ENCODE peak calls at places on chromosomes 2 and 18, in seven cellular contexts. One of them, this sample, is unnamed. For H3K36me3, the result is how much of the 10 kb centered on the place peaks cover.

GRCh38 chr2:12452211-12452610 is 264.5 kb upstream of the TRIB2 start:
- DNase-seq in CD8-positive, alpha-beta memory T cell: no peak
- DNase-seq in neural progenitor cell: no peak
- DNase-seq in right lobe of liver: no peak
- DNase-seq in keratinocyte: no peak
- DNase-seq in HepG2: no peak
- DNase-seq in HCT116: no peak
- DNase-seq in this sample: no peak

GRCh38 chr2:171957061-171957460 is 34.8 kb downstream of the HAT1 start:
- DNase-seq in right lobe of liver: no peak
- DNase-seq in HepG2: peak
- DNase-seq in HCT116: no peak
- DNase-seq in CD8-positive, alpha-beta memory T cell: no peak
- DNase-seq in keratinocyte: no peak
- DNase-seq in neural progenitor cell: peak
- DNase-seq in this sample: no peak

GRCh38 chr2:20666364-20667150 is at the start of gene GDF7:
- DNase-seq in HCT116: no peak
- DNase-seq in neural progenitor cell: peak
- DNase-seq in keratinocyte: no peak
- DNase-seq in HepG2: peak
- DNase-seq in CD8-positive, alpha-beta memory T cell: no peak
- DNase-seq in right lobe of liver: peak
- DNase-seq in this sample: no peak

GRCh38 chr2:131641414-131642206 is 113.9 kb downstream of the CCDC74A start:
- DNase-seq in HCT116: no peak
- DNase-seq in CD8-positive, alpha-beta memory T cell: no peak
- DNase-seq in neural progenitor cell: no peak
- DNase-seq in right lobe of liver: no peak
- DNase-seq in HepG2: no peak
- DNase-seq in keratinocyte: no peak
- DNase-seq in this sample: no peak

GRCh38 chr2:86703704-86704370 is 16.3 kb upstream of the RMND5A start:
- DNase-seq in right lobe of liver: no peak
- DNase-seq in HCT116: peak
- DNase-seq in keratinocyte: peak
- DNase-seq in CD8-positive, alpha-beta memory T cell: no peak
- DNase-seq in HepG2: no peak
- DNase-seq in neural progenitor cell: no peak
- DNase-seq in this sample: no peak

GRCh38 chr18:61589724-61590065 is 256.5 kb downstream of the CDH20 start:
- DNase-seq in HCT116: no peak
- DNase-seq in keratinocyte: no peak
- DNase-seq in CD8-positive, alpha-beta memory T cell: no peak
- DNase-seq in right lobe of liver: no peak
- DNase-seq in HepG2: no peak
- DNase-seq in neural progenitor cell: no peak
- DNase-seq in this sample: no peak

GRCh38 chr2:10493075-10493635 is 45.0 kb upstream of the ODC1 start:
- DNase-seq in HepG2: no peak
- DNase-seq in neural progenitor cell: no peak
- DNase-seq in HCT116: no peak
- DNase-seq in CD8-positive, alpha-beta memory T cell: no peak
- DNase-seq in keratinocyte: peak
- DNase-seq in right lobe of liver: peak
- DNase-seq in this sample: no peak

GRCh38 chr2:241154915-241155314 is 4.6 kb downstream of the PPP1R7 start:
- DNase-seq in HCT116: no peak
- DNase-seq in right lobe of liver: no peak
- DNase-seq in neural progenitor cell: no peak
- DNase-seq in CD8-positive, alpha-beta memory T cell: no peak
- DNase-seq in keratinocyte: no peak
- DNase-seq in HepG2: no peak
- DNase-seq in this sample: no peak

GRCh38 chr18:45228989-45229388 is 386.3 kb upstream of the SLC14A2 start:
- DNase-seq in CD8-positive, alpha-beta memory T cell: no peak
- DNase-seq in right lobe of liver: no peak
- DNase-seq in HepG2: no peak
- DNase-seq in keratinocyte: no peak
- DNase-seq in HCT116: no peak
- DNase-seq in neural progenitor cell: no peak
- DNase-seq in this sample: no peak

GRCh38 chr2:145801210-145801609 is 1281.3 kb upstream of the ZEB2 start:
- DNase-seq in right lobe of liver: no peak
- DNase-seq in HepG2: no peak
- DNase-seq in keratinocyte: no peak
- DNase-seq in HCT116: no peak
- DNase-seq in neural progenitor cell: no peak
- DNase-seq in CD8-positive, alpha-beta memory T cell: no peak
- DNase-seq in this sample: no peak

GRCh38 chr2:100054426-100054825 is 88.0 kb downstream of the AFF3 start:
- DNase-seq in HCT116: no peak
- DNase-seq in right lobe of liver: no peak
- DNase-seq in HepG2: no peak
- DNase-seq in neural progenitor cell: no peak
- DNase-seq in keratinocyte: no peak
- DNase-seq in CD8-positive, alpha-beta memory T cell: no peak
- DNase-seq in this sample: no peak

GRCh38 chr2:240929364-240930095 is 23.4 kb downstream of the CROCC2 start:
- DNase-seq in HepG2: no peak
- DNase-seq in HCT116: no peak
- DNase-seq in CD8-positive, alpha-beta memory T cell: no peak
- DNase-seq in neural progenitor cell: no peak
- DNase-seq in keratinocyte: no peak
- DNase-seq in right lobe of liver: peak
- DNase-seq in this sample: no peak

GRCh38 chr18:46366977-46367376 is 262.8 kb downstream of the HAUS1 start:
- DNase-seq in HepG2: no peak
- DNase-seq in HCT116: no peak
- DNase-seq in keratinocyte: no peak
- DNase-seq in neural progenitor cell: no peak
- DNase-seq in CD8-positive, alpha-beta memory T cell: no peak
- DNase-seq in right lobe of liver: no peak
- DNase-seq in this sample: no peak

GRCh38 chr18:59744271-59744721 is 47.1 kb upstream of the CCBE1 start:
- DNase-seq in right lobe of liver: no peak
- DNase-seq in keratinocyte: peak
- DNase-seq in neural progenitor cell: no peak
- DNase-seq in HepG2: no peak
- DNase-seq in HCT116: no peak
- DNase-seq in CD8-positive, alpha-beta memory T cell: no peak
- DNase-seq in this sample: no peak

GRCh38 chr2:174007010-174007409 is 41.8 kb upstream of the SP3 start:
- DNase-seq in HCT116: no peak
- DNase-seq in HepG2: no peak
- DNase-seq in CD8-positive, alpha-beta memory T cell: no peak
- DNase-seq in neural progenitor cell: no peak
- DNase-seq in keratinocyte: no peak
- DNase-seq in right lobe of liver: no peak
- DNase-seq in this sample: no peak

GRCh38 chr18:77065221-77065981 is 67.2 kb downstream of the MBP start:
- DNase-seq in CD8-positive, alpha-beta memory T cell: no peak
- DNase-seq in keratinocyte: no peak
- DNase-seq in HCT116: peak
- DNase-seq in right lobe of liver: no peak
- DNase-seq in HepG2: no peak
- DNase-seq in neural progenitor cell: no peak
- DNase-seq in this sample: peak

GRCh38 chr2:77161009-77161408 is 361.2 kb downstream of the LRRTM4 start:
- DNase-seq in keratinocyte: no peak
- DNase-seq in right lobe of liver: no peak
- DNase-seq in neural progenitor cell: no peak
- DNase-seq in HCT116: no peak
- DNase-seq in HepG2: peak
- DNase-seq in CD8-positive, alpha-beta memory T cell: no peak
- DNase-seq in this sample: no peak

GRCh38 chr2:24597181-24597870 is 106.3 kb downstream of the NCOA1 start:
- DNase-seq in HepG2: no peak
- DNase-seq in right lobe of liver: no peak
- DNase-seq in keratinocyte: no peak
- DNase-seq in neural progenitor cell: no peak
- DNase-seq in HCT116: no peak
- DNase-seq in CD8-positive, alpha-beta memory T cell: no peak
- DNase-seq in this sample: no peak

GRCh38 chr18:31929273-31929672 is 13.7 kb downstream of the TRAPPC8 start:
- DNase-seq in keratinocyte: no peak
- DNase-seq in right lobe of liver: no peak
- DNase-seq in HepG2: peak
- DNase-seq in CD8-positive, alpha-beta memory T cell: no peak
- DNase-seq in neural progenitor cell: no peak
- DNase-seq in HCT116: no peak
- DNase-seq in this sample: no peak

GRCh38 chr18:76913583-76913982 is 91.2 kb downstream of the ZNF236 start:
- DNase-seq in CD8-positive, alpha-beta memory T cell: no peak
- DNase-seq in neural progenitor cell: no peak
- DNase-seq in HepG2: no peak
- DNase-seq in keratinocyte: no peak
- DNase-seq in HCT116: no peak
- DNase-seq in right lobe of liver: no peak
- DNase-seq in this sample: no peak

GRCh38 chr2:219181531-219181930 is 3.5 kb downstream of the RETREG2 start:
- DNase-seq in CD8-positive, alpha-beta memory T cell: no peak
- DNase-seq in neural progenitor cell: no peak
- DNase-seq in HepG2: no peak
- DNase-seq in HCT116: no peak
- DNase-seq in right lobe of liver: no peak
- DNase-seq in keratinocyte: no peak
- DNase-seq in this sample: no peak

GRCh38 chr2:236575501-236575900 is 5.9 kb downstream of the ACKR3 start:
- DNase-seq in HepG2: no peak
- DNase-seq in neural progenitor cell: no peak
- DNase-seq in right lobe of liver: no peak
- DNase-seq in CD8-positive, alpha-beta memory T cell: no peak
- DNase-seq in HCT116: no peak
- DNase-seq in keratinocyte: no peak
- DNase-seq in this sample: no peak
- H3K36me3 ChIP-seq in HepG2: under half
- H3K36me3 ChIP-seq in neural progenitor cell: under half
- H3K36me3 ChIP-seq in right lobe of liver: under half
- H3K36me3 ChIP-seq in CD8-positive, alpha-beta memory T cell: under half
- H3K36me3 ChIP-seq in HCT116: under half
- H3K36me3 ChIP-seq in keratinocyte: under half
- H3K36me3 ChIP-seq in this sample: under half

GRCh38 chr2:226788881-226789485 is 10.6 kb downstream of the IRS1 start:
- DNase-seq in right lobe of liver: no peak
- DNase-seq in CD8-positive, alpha-beta memory T cell: no peak
- DNase-seq in HCT116: no peak
- DNase-seq in HepG2: no peak
- DNase-seq in neural progenitor cell: no peak
- DNase-seq in keratinocyte: no peak
- DNase-seq in this sample: no peak
- H3K36me3 ChIP-seq in right lobe of liver: under half
- H3K36me3 ChIP-seq in CD8-positive, alpha-beta memory T cell: under half
- H3K36me3 ChIP-seq in HCT116: under half
- H3K36me3 ChIP-seq in HepG2: under half
- H3K36me3 ChIP-seq in neural progenitor cell: under half
- H3K36me3 ChIP-seq in keratinocyte: under half
- H3K36me3 ChIP-seq in this sample: under half

GRCh38 chr2:178502751-178503150 is 22.5 kb downstream of the PLEKHA3 start:
- DNase-seq in right lobe of liver: no peak
- DNase-seq in HepG2: no peak
- DNase-seq in keratinocyte: no peak
- DNase-seq in neural progenitor cell: no peak
- DNase-seq in HCT116: no peak
- DNase-seq in CD8-positive, alpha-beta memory T cell: no peak
- DNase-seq in this sample: no peak

GRCh38 chr2:178508646-178509045 is 28.4 kb downstream of the PLEKHA3 start:
- DNase-seq in HepG2: no peak
- DNase-seq in neural progenitor cell: no peak
- DNase-seq in keratinocyte: no peak
- DNase-seq in right lobe of liver: no peak
- DNase-seq in HCT116: no peak
- DNase-seq in CD8-positive, alpha-beta memory T cell: no peak
- DNase-seq in this sample: no peak

GRCh38 chr2:178506949-178507348 is 26.7 kb downstream of the PLEKHA3 start:
- DNase-seq in neural progenitor cell: no peak
- DNase-seq in HCT116: no peak
- DNase-seq in HepG2: no peak
- DNase-seq in keratinocyte: no peak
- DNase-seq in right lobe of liver: no peak
- DNase-seq in CD8-positive, alpha-beta memory T cell: no peak
- DNase-seq in this sample: no peak

GRCh38 chr2:178506524-178506923 is 26.3 kb downstream of the PLEKHA3 start:
- DNase-seq in CD8-positive, alpha-beta memory T cell: no peak
- DNase-seq in neural progenitor cell: peak
- DNase-seq in keratinocyte: no peak
- DNase-seq in right lobe of liver: no peak
- DNase-seq in HepG2: no peak
- DNase-seq in HCT116: no peak
- DNase-seq in this sample: no peak

GRCh38 chr2:178506101-178506500 is 25.8 kb downstream of the PLEKHA3 start:
- DNase-seq in HCT116: no peak
- DNase-seq in right lobe of liver: no peak
- DNase-seq in HepG2: no peak
- DNase-seq in keratinocyte: no peak
- DNase-seq in neural progenitor cell: no peak
- DNase-seq in CD8-positive, alpha-beta memory T cell: no peak
- DNase-seq in this sample: no peak
- H3K36me3 ChIP-seq in HCT116: under half
- H3K36me3 ChIP-seq in right lobe of liver: under half
- H3K36me3 ChIP-seq in HepG2: under half
- H3K36me3 ChIP-seq in keratinocyte: under half
- H3K36me3 ChIP-seq in neural progenitor cell: under half
- H3K36me3 ChIP-seq in CD8-positive, alpha-beta memory T cell: under half
- H3K36me3 ChIP-seq in this sample: half or more

GRCh38 chr2:37061312-37061711 is 22.9 kb downstream of the HEATR5B start:
- DNase-seq in right lobe of liver: no peak
- DNase-seq in keratinocyte: no peak
- DNase-seq in neural progenitor cell: no peak
- DNase-seq in CD8-positive, alpha-beta memory T cell: no peak
- DNase-seq in HCT116: no peak
- DNase-seq in HepG2: no peak
- DNase-seq in this sample: no peak
- H3K36me3 ChIP-seq in right lobe of liver: under half
- H3K36me3 ChIP-seq in keratinocyte: under half
- H3K36me3 ChIP-seq in neural progenitor cell: under half
- H3K36me3 ChIP-seq in CD8-positive, alpha-beta memory T cell: under half
- H3K36me3 ChIP-seq in HCT116: under half
- H3K36me3 ChIP-seq in HepG2: under half
- H3K36me3 ChIP-seq in this sample: half or more

DNA sequence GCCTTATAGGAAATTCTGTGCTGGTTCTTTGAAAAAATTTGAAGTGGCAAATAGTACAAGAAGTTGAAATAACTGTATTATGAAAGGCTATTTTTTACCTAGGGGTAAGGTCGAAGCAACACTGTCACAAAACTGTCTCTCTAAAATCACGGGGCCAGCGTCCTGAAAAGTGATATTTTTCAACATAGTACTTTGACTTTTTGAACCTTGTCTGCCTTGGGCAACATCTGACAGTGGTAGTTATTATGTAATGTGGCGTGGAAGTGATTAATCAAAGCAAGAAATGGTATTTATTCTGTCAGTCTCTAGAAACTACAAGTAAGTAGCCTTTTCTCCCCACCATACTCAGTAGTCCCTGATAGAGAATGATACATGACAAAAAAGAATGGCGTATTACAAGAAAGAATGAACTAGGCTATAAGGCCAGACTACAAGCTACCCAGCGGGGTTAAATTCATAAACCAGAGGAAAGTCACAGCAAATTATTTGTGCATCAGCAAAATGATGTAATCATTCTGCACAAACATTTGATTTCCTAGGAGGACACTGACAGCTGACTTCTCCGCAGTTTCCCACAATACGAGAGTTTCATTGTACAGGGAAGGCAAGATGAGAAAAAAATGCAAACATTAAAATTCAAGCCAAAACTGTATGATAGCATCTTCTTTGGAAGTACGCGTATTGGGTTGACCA is 9.8 kb downstream of the GEN1 start:
- DNase-seq in keratinocyte: no peak
- DNase-seq in HCT116: no peak
- DNase-seq in HepG2: no peak
- DNase-seq in right lobe of liver: no peak
- DNase-seq in CD8-positive, alpha-beta memory T cell: no peak
- DNase-seq in neural progenitor cell: no peak
- DNase-seq in this sample: no peak
- H3K36me3 ChIP-seq in keratinocyte: under half
- H3K36me3 ChIP-seq in HCT116: under half
- H3K36me3 ChIP-seq in HepG2: under half
- H3K36me3 ChIP-seq in right lobe of liver: under half
- H3K36me3 ChIP-seq in CD8-positive, alpha-beta memory T cell: under half
- H3K36me3 ChIP-seq in neural progenitor cell: under half
- H3K36me3 ChIP-seq in this sample: under half

This sample was measured in lower lobe of right lung.